ENCODE peak calls at places on chromosomes 16 and 17, in ten cellular contexts. F, O, K, N, I, E, S, P, Q and Z are unnamed samples.

GRCh38 chr17:38879878-38880727 is 10.2 kb downstream of the LASP1 start:
- DNase-seq in S (peak), Q (no peak), I (peak), N (no peak), F (no peak), P (no peak), K (peak), E (no peak), O (peak), Z (no peak)

GRCh38 chr16:21116148-21116693 is 34.4 kb downstream of the DNAH3 start:
- DNase-seq in O (no peak), P (no peak), S (no peak), K (peak), I (peak), E (no peak), F (no peak), N (peak), Q (peak), Z (no peak)

GRCh38 chr17:71535311-71535710 is 585.5 kb upstream of the SOX9 start:
- DNase-seq in F (no peak), S (no peak), P (no peak), K (no peak), I (no peak), O (no peak), E (no peak), N (no peak), Q (no peak), Z (no peak)

GRCh38 chr16:27269300-27270150 is 953 bp upstream of the NSMCE1 start:
- DNase-seq in K (no peak), F (no peak), P (no peak), Q (no peak), I (no peak), E (no peak), O (no peak), N (no peak), S (no peak), Z (no peak)

GRCh38 chr17:45814622-45815606 is 29.8 kb upstream of the SPPL2C start:
- DNase-seq in E (no peak), N (no peak), F (no peak), S (no peak), K (no peak), Q (no peak), O (no peak), P (no peak), I (no peak), Z (no peak)

GRCh38 chr16:57834936-57835335 is 32.6 kb upstream of the KIFC3 start:
- DNase-seq in F (no peak), Q (no peak), N (no peak), K (no peak), E (no peak), I (no peak), P (no peak), O (no peak), S (no peak), Z (no peak)

GRCh38 chr16:79431923-79432322 is 168.6 kb downstream of the MAF start:
- DNase-seq in F (no peak), O (no peak), E (no peak), Q (no peak), I (no peak), P (no peak), N (no peak), K (no peak), S (no peak), Z (no peak)

GRCh38 chr16:16122264-16122663 is 101.0 kb downstream of the ABCC6 start:
- DNase-seq in F (no peak), S (no peak), O (no peak), Q (no peak), I (no peak), N (no peak), P (no peak), E (no peak), K (no peak), Z (no peak)

GRCh38 chr17:12959441-12959840 is 58.4 kb downstream of the ELAC2 start:
- DNase-seq in E (no peak), F (no peak), K (peak), P (no peak), O (no peak), Q (no peak), N (no peak), I (no peak), S (no peak), Z (no peak)

GRCh38 chr17:6255331-6255730 is 179.6 kb downstream of the AIPL1 start:
- DNase-seq in F (no peak), Q (no peak), P (no peak), I (no peak), K (no peak), E (no peak), N (no peak), S (no peak), O (no peak), Z (no peak)

GRCh38 chr16:58501242-58502131 is 1.5 kb downstream of the NDRG4 start:
- DNase-seq in Q (no peak), N (peak), F (no peak), E (peak), S (no peak), O (no peak), P (peak), I (peak), K (no peak), Z (no peak)

GRCh38 chr17:83194189-83194565 is 114.8 kb downstream of the METRNL start:
- DNase-seq in P (no peak), N (peak), I (no peak), E (no peak), K (no peak), F (no peak), O (peak), Q (no peak), S (peak), Z (no peak)

GRCh38 chr17:35568561-35568960 is 7.9 kb upstream of the SLFN14 start:
- DNase-seq in K (peak), I (no peak), S (no peak), E (no peak), O (no peak), P (peak), F (no peak), Q (no peak), N (no peak), Z (no peak)

GRCh38 chr16:4611337-4612023 is 3.2 kb downstream of the UBALD1 start:
- DNase-seq in S (no peak), I (no peak), P (no peak), E (no peak), K (peak), F (no peak), O (no peak), N (no peak), Q (no peak), Z (no peak)

GRCh38 chr17:60769327-60769726 is 91.7 kb downstream of the BCAS3 start:
- DNase-seq in S (no peak), P (no peak), I (no peak), E (no peak), K (no peak), Q (no peak), N (no peak), O (no peak), F (no peak), Z (no peak)

GRCh38 chr17:2386400-2387085 is 14.3 kb downstream of the MNT start:
- DNase-seq in N (no peak), E (no peak), Q (no peak), P (no peak), S (no peak), F (no peak), I (no peak), K (no peak), O (peak), Z (no peak)

GRCh38 chr16:25063865-25064264 is 47.7 kb upstream of the LCMT1 start:
- DNase-seq in F (no peak), K (peak), O (no peak), E (no peak), S (no peak), Q (peak), I (no peak), P (no peak), N (no peak), Z (no peak)

GRCh38 chr17:29760771-29761682 is 138.3 kb upstream of the CORO6 start:
- DNase-seq in I (peak), P (peak), N (peak), Q (peak), O (peak), F (peak), K (peak), S (peak), E (peak), Z (peak)

GRCh38 chr16:10937068-10937859 is 5.0 kb downstream of the DEXI start:
- DNase-seq in Q (peak), S (no peak), E (no peak), F (no peak), N (no peak), P (no peak), I (no peak), K (no peak), O (no peak), Z (no peak)

GRCh38 chr16:48291303-48291702 is 44.0 kb upstream of the ABCC11 start:
- DNase-seq in E (no peak), P (no peak), N (no peak), Q (no peak), F (no peak), I (no peak), O (no peak), S (no peak), K (no peak), Z (no peak)

GRCh38 chr17:40089085-40089895 is 11.1 kb downstream of the NR1D1 start:
- DNase-seq in S (no peak), E (no peak), N (no peak), O (no peak), F (no peak), K (no peak), P (no peak), Q (no peak), I (no peak), Z (no peak)

GRCh38 chr17:80777274-80777673 is 214.4 kb upstream of the CHMP6 start:
- DNase-seq in P (no peak), K (no peak), E (no peak), F (no peak), Q (no peak), I (no peak), O (no peak), N (no peak), S (no peak), Z (no peak)

GRCh38 chr17:12667299-12667958 is 1.7 kb downstream of the MYOCD start:
- DNase-seq in N (no peak), E (no peak), I (peak), S (no peak), O (no peak), P (peak), K (peak), Q (peak), F (no peak), Z (peak)

GRCh38 chr17:70774339-70775110 is 605.2 kb downstream of the KCNJ2 start:
- DNase-seq in S (no peak), Q (no peak), K (no peak), P (no peak), N (no peak), O (no peak), F (no peak), I (no peak), E (no peak), Z (no peak)

GRCh38 chr17:72789711-72790110 is 302.8 kb downstream of the SLC39A11 start:
- DNase-seq in Q (no peak), P (no peak), K (no peak), F (no peak), S (no peak), N (no peak), I (no peak), O (no peak), E (no peak), Z (no peak)

GRCh38 chr17:48912476-48912875 is 4.3 kb downstream of the UBE2Z start:
- DNase-seq in N (no peak), E (no peak), O (no peak), P (no peak), I (no peak), K (no peak), Q (no peak), F (no peak), S (no peak), Z (no peak)

GRCh38 chr17:44909681-44910144 is 5.6 kb downstream of the GFAP start:
- DNase-seq in O (no peak), F (no peak), E (no peak), N (no peak), Q (no peak), P (no peak), K (peak), S (no peak), I (no peak), Z (no peak)

GRCh38 chr17:31674305-31674704 is 184.7 kb downstream of the COPRS start:
- DNase-seq in N (no peak), P (no peak), E (no peak), F (no peak), K (peak), Q (no peak), S (no peak), I (no peak), O (no peak), Z (no peak)

GRCh38 chr16:88783391-88784073 is 1.5 kb downstream of the PIEZO1 start:
- DNase-seq in O (peak), N (no peak), F (no peak), S (peak), E (no peak), Q (no peak), P (no peak), I (peak), K (peak), Z (no peak)

GRCh38 chr17:17032131-17032692 is 10.0 kb upstream of the MPRIP start:
- DNase-seq in I (no peak), Q (peak), O (peak), K (peak), S (no peak), P (no peak), N (no peak), F (no peak), E (no peak), Z (no peak)

GRCh38 chr16:49093939-49094338 is 187.7 kb downstream of the CBLN1 start:
- DNase-seq in E (no peak), F (no peak), Q (no peak), I (no peak), S (no peak), K (no peak), N (no peak), O (no peak), P (no peak), Z (no peak)

GRCh38 chr17:4806420-4806769 is 557 bp upstream of the PLD2 start:
- DNase-seq in I (no peak), O (no peak), N (no peak), K (no peak), Q (no peak), F (no peak), S (no peak), P (no peak), E (no peak), Z (no peak)

GRCh38 chr16:67016681-67017450 is 12.1 kb upstream of the CBFB start:
- DNase-seq in F (no peak), N (peak), E (no peak), K (no peak), I (no peak), S (no peak), P (no peak), O (no peak), Q (no peak), Z (no peak)

GRCh38 chr16:19589771-19590302 is 34.3 kb downstream of the VPS35L start:
- DNase-seq in I (no peak), N (no peak), E (no peak), F (no peak), P (no peak), K (peak), S (no peak), O (no peak), Q (no peak), Z (no peak)

GRCh38 chr16:49701867-49702494 is 153.9 kb downstream of the ZNF423 start:
- DNase-seq in O (peak), K (peak), F (peak), S (peak), P (no peak), Q (peak), I (no peak), N (peak), E (no peak), Z (no peak)

GRCh38 chr16:78775161-78775561 is 675.7 kb downstream of the WWOX start:
- DNase-seq in K (no peak), I (no peak), Q (no peak), F (no peak), P (no peak), O (no peak), S (no peak), N (no peak), E (no peak), Z (no peak)

GRCh38 chr16:15782573-15783365 is 74.1 kb downstream of the MYH11 start:
- DNase-seq in I (no peak), O (no peak), K (no peak), Q (no peak), S (no peak), F (no peak), E (no peak), P (no peak), N (no peak), Z (no peak)

GRCh38 chr17:14856156-14856555 is 409.0 kb downstream of the PMP22 start:
- DNase-seq in F (no peak), O (no peak), K (no peak), S (no peak), E (no peak), I (no peak), P (no peak), N (no peak), Q (no peak), Z (no peak)

GRCh38 chr16:68422396-68422964 is 25.8 kb downstream of the SMPD3 start:
- DNase-seq in S (no peak), F (no peak), N (no peak), Q (no peak), P (no peak), K (no peak), I (no peak), O (no peak), E (no peak), Z (no peak)

DNA sequence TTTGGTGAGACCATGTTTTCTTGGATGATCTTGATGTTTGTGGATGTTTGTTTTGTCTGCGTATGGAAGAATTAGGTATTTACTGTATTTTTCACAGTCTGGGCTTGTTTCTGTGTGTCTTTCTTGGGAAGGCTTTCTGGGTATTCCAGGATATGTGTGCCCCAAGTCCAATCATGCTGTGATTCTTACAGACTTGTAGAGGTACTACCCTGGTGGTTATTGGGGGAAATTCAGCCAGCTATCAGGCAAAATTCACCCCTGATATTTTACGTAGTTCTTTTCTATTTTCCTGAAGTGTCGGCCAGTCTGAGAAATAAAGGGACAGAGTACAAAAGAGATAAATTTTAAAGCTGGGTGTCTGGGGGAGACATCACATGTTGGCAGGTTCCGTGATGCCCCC is 33.4 kb upstream of the ARL4D start:
- DNase-seq in N (no peak), P (no peak), Q (no peak), E (no peak), K (no peak), F (no peak), O (no peak), S (no peak), I (no peak), Z (no peak)
- TF ChIP-seq CTCF in N (no peak), P (no peak), Q (no peak), E (no peak), K (peak), F (no peak), O (no peak), S (no peak), I (no peak), Z (no peak)

GRCh38 chr17:76943202-76943601 is 75.0 kb downstream of the MGAT5B start:
- DNase-seq in Q (no peak), F (no peak), K (no peak), I (no peak), E (no peak), S (no peak), P (no peak), O (no peak), N (no peak), Z (no peak)

GRCh38 chr17:76940293-76940692 is 72.1 kb downstream of the MGAT5B start:
- DNase-seq in I (no peak), N (no peak), P (no peak), S (no peak), F (no peak), Q (no peak), E (no peak), O (no peak), K (no peak), Z (no peak)

GRCh38 chr17:76943781-76944213 is 75.6 kb downstream of the MGAT5B start:
- DNase-seq in P (no peak), S (no peak), F (no peak), N (no peak), Q (no peak), E (no peak), K (no peak), O (no peak), I (no peak), Z (no peak)

GRCh38 chr17:76938009-76938408 is 69.8 kb downstream of the MGAT5B start:
- DNase-seq in E (no peak), I (no peak), Q (no peak), N (no peak), P (no peak), S (no peak), K (no peak), O (no peak), F (no peak), Z (no peak)

GRCh38 chr17:76940738-76941350 is 72.6 kb downstream of the MGAT5B start:
- DNase-seq in N (no peak), O (no peak), S (no peak), P (no peak), F (no peak), I (peak), Q (no peak), E (no peak), K (no peak), Z (no peak)
- TF ChIP-seq CTCF in N (no peak), O (no peak), S (no peak), P (no peak), F (no peak), I (peak), Q (no peak), E (no peak), K (peak), Z (peak)

DNA sequence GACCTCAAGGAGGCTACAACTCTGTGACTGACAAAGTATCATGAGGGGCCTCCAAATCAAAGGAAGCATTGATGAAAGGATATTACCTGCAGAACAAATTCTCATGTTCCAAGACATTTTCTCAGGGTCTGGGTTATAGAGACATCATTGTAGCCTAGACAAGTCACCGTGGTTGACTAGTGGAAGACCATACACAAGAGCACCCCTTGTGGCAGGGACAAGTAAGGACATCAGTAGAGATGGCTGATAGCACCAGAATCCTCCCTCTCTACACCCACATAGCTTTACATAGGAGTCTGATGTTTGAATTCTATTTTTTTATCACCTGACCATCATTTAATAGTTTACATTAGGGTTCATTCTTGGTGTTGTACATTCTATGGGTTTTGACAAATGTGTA is 32.5 kb upstream of the CDH8 start:
- DNase-seq in I (peak), P (peak), F (no peak), N (no peak), Q (no peak), O (no peak), S (no peak), K (no peak), E (no peak), Z (no peak)
- TF ChIP-seq CTCF in I (peak), P (peak), F (no peak), N (no peak), Q (no peak), O (no peak), S (no peak), K (peak), E (no peak), Z (no peak)

DNA sequence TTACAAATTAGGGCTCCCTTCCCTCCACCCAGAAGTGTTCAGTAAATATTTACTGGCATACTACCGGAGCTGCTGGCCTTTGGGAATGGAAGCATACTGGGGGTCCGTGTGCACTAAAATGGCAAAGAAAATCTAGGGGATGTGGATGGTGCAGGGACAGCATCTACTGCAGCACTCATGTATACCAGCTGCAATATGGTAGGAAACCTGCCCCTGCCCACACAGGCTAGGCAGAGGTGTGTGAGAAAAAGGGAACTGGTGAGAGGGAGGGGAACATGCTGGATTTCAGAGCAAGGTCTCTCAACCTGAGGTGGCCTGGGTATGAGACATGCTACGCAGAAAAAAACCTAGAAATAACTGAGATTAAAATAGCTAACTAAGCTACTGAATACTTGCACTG is 145.4 kb downstream of the CDH13 start:
- DNase-seq in I (no peak), Q (no peak), S (no peak), E (no peak), P (no peak), O (no peak), F (no peak), K (no peak), N (no peak), Z (no peak)
- TF ChIP-seq CTCF in I (no peak), Q (no peak), S (no peak), E (no peak), P (no peak), O (no peak), F (no peak), K (no peak), N (no peak), Z (no peak)